ENCODE peak calls at places on chromosomes 1 and 21, in nine cellular contexts. C is HT1080; T is iPS DF 6.9; V is nephron progenitor cell; H is cerebellar cortex; A is omental fat pad; J is GM18507; Y is activated naive CD8-positive, alpha-beta T cell treated with anti-CD3 and anti-CD28 coated beads, Interleukin-2, amount 50 U/mL, for 24 hours; P is stimulated activated CD4-positive, alpha-beta T cell treated with anti-CD3 and anti-CD28 coated beads, TNF-alpha, amount 100 ng/mL, for 4 hours. E is an unnamed sample.

GRCh38 chr1:213414901-213415300 is 363.9 kb downstream of the RPS6KC1 start:
- DNase-seq in A (no peak), C (no peak), Y (no peak), T (no peak), H (no peak), J (no peak), P (no peak), V (no peak), E (no peak)

GRCh38 chr1:244113532-244114320 is 62.6 kb downstream of the ZBTB18 start:
- DNase-seq in A (no peak), Y (no peak), T (no peak), P (no peak), H (no peak), V (no peak), C (no peak), J (no peak), E (no peak)

GRCh38 chr1:14037101-14037807 is 337.3 kb downstream of the PRDM2 start:
- DNase-seq in H (no peak), Y (no peak), C (no peak), A (no peak), P (no peak), V (no peak), T (no peak), J (no peak), E (no peak)

GRCh38 chr1:119878171-119878570 is 18.1 kb downstream of the ADAM30 start:
- DNase-seq in T (no peak), Y (no peak), H (no peak), V (no peak), C (no peak), A (no peak), P (no peak), J (no peak), E (no peak)

GRCh38 chr1:109980324-109981127 is 4.0 kb upstream of the AHCYL1 start:
- DNase-seq in T (no peak), H (no peak), Y (peak), J (no peak), A (no peak), V (no peak), P (no peak), C (peak), E (no peak)

GRCh38 chr21:34690041-34690792 is 21.4 kb downstream of the CLIC6 start:
- DNase-seq in A (no peak), T (no peak), J (no peak), Y (no peak), H (no peak), C (no peak), P (no peak), V (no peak), E (no peak)

GRCh38 chr1:41289196-41289595 is 47.1 kb upstream of the SCMH1 start:
- DNase-seq in A (no peak), V (no peak), T (no peak), Y (no peak), H (no peak), C (no peak), J (no peak), P (no peak), E (no peak)

GRCh38 chr1:43206721-43207228 is 34.6 kb downstream of the CFAP57 start:
- DNase-seq in C (peak), Y (no peak), J (no peak), T (peak), A (no peak), P (no peak), H (peak), V (no peak), E (no peak)

GRCh38 chr1:63780541-63780940 is 6.7 kb downstream of the ROR1 start:
- DNase-seq in T (no peak), J (no peak), Y (no peak), H (no peak), V (no peak), P (no peak), C (no peak), A (no peak), E (no peak)

GRCh38 chr1:200038987-200039848 is 11.7 kb downstream of the NR5A2 start:
- DNase-seq in Y (no peak), C (peak), H (no peak), A (no peak), J (no peak), T (no peak), V (peak), P (no peak), E (peak)

GRCh38 chr21:43645414-43645891 is 13.8 kb downstream of the HSF2BP start:
- DNase-seq in J (no peak), T (no peak), V (peak), P (no peak), H (peak), C (peak), A (no peak), Y (peak), E (peak)

GRCh38 chr1:227926896-227927885 is 20.5 kb downstream of the WNT9A start:
- DNase-seq in T (no peak), Y (no peak), J (no peak), C (no peak), V (no peak), H (no peak), A (no peak), P (no peak), E (no peak)

GRCh38 chr1:156785458-156785857 is 18.1 kb downstream of the PRCC start:
- DNase-seq in Y (no peak), P (no peak), V (no peak), A (no peak), J (no peak), C (no peak), H (no peak), T (no peak), E (no peak)

GRCh38 chr1:11568687-11569086 is 85.5 kb downstream of the FBXO2 start:
- DNase-seq in Y (no peak), P (no peak), A (no peak), J (no peak), V (no peak), H (no peak), T (no peak), C (peak), E (no peak)

GRCh38 chr1:91601554-91602322 is 101.1 kb downstream of the CDC7 start:
- DNase-seq in C (no peak), A (no peak), Y (no peak), J (no peak), P (no peak), T (no peak), V (peak), H (no peak), E (no peak)

GRCh38 chr1:23394664-23395063 is 25.0 kb upstream of the ZNF436 start:
- DNase-seq in J (no peak), V (no peak), T (peak), C (peak), A (no peak), H (no peak), P (no peak), Y (no peak), E (no peak)

GRCh38 chr21:35508389-35508888 is 459.3 kb upstream of the RUNX1 start:
- DNase-seq in H (no peak), C (peak), T (no peak), Y (no peak), P (no peak), J (no peak), V (no peak), A (no peak), E (no peak)

GRCh38 chr1:100304921-100305320 is 38.9 kb downstream of the RTCA start:
- DNase-seq in J (no peak), C (no peak), A (no peak), T (peak), P (no peak), H (no peak), V (no peak), Y (no peak), E (no peak)

GRCh38 chr1:92804721-92805169 is 19.8 kb upstream of the EVI5 start:
- DNase-seq in V (no peak), Y (no peak), A (no peak), T (no peak), P (no peak), H (peak), C (peak), J (no peak), E (peak)

GRCh38 chr1:147741075-147741474 is 19.3 kb downstream of the GJA5 start:
- DNase-seq in T (no peak), J (no peak), A (no peak), H (no peak), V (no peak), C (no peak), Y (no peak), P (no peak), E (no peak)

GRCh38 chr1:92623187-92623778 is 136.6 kb upstream of the GFI1 start:
- DNase-seq in P (no peak), Y (no peak), A (no peak), T (no peak), V (no peak), J (no peak), C (no peak), H (peak), E (peak)

GRCh38 chr1:229107972-229108371 is 162.9 kb upstream of the RAB4A start:
- DNase-seq in C (no peak), P (no peak), A (no peak), Y (no peak), H (no peak), J (no peak), V (no peak), T (no peak), E (no peak)

GRCh38 chr1:210123383-210123782 is 109.2 kb upstream of the SERTAD4 start:
- DNase-seq in Y (no peak), H (no peak), T (no peak), C (no peak), A (no peak), P (no peak), J (no peak), V (no peak), E (no peak)

GRCh38 chr1:54649130-54649898 is 7.7 kb downstream of the MROH7 start:
- DNase-seq in J (no peak), A (no peak), C (no peak), H (no peak), Y (no peak), P (no peak), T (no peak), V (peak), E (no peak)

GRCh38 chr1:113940365-113941244 is 11.5 kb downstream of the HIPK1 start:
- DNase-seq in T (no peak), V (no peak), Y (peak), H (peak), J (no peak), C (no peak), P (no peak), A (no peak), E (peak)

GRCh38 chr21:36186506-36187399 is 30.1 kb downstream of the DOP1B start:
- DNase-seq in T (no peak), V (no peak), P (no peak), C (no peak), Y (no peak), A (no peak), H (no peak), J (no peak), E (no peak)

GRCh38 chr1:147612366-147612765 is 58.0 kb downstream of the ACP6 start:
- DNase-seq in P (no peak), H (no peak), T (no peak), Y (no peak), J (no peak), A (no peak), V (no peak), C (no peak), E (no peak)

GRCh38 chr1:201354901-201355295 is 22.6 kb downstream of the TNNT2 start:
- DNase-seq in T (no peak), P (no peak), H (no peak), A (no peak), V (no peak), J (no peak), C (no peak), Y (no peak), E (no peak)

E was measured in GM10248.